ENCODE peak calls at places on chromosomes 2 and 18, in eight cellular contexts. T is HTR-8/SVneo, J is T-helper 17 cell, H is neuronal stem cell, Y is posterior vena cava, V is RWPE1, R is GOT3, A is iPS-NIHi11. U is an unnamed sample.
A peak's percentile ranks its signal among the peaks of the same experiment; 100 is the strongest.

GRCh38 chr2:9165625-9166024 is 41.0 kb upstream of the ASAP2 start:
- DNase-seq in H (no peak), V (no peak), Y (peak; percentile 68), A (no peak), R (no peak), T (no peak), J (no peak), U (no peak)

GRCh38 chr2:157256621-157257020 is 884 bp upstream of the GALNT5 start:
- DNase-seq in Y (no peak), T (no peak), H (no peak), V (no peak), J (no peak), R (no peak), A (no peak), U (no peak)

GRCh38 chr2:170369894-170370293 is 191.9 kb downstream of the MYO3B start:
- DNase-seq in J (no peak), V (peak; percentile 25), Y (no peak), H (no peak), A (no peak), R (no peak), T (no peak), U (no peak)

GRCh38 chr2:43941359-43941758 is 54.4 kb downstream of the LRPPRC start:
- DNase-seq in H (no peak), R (no peak), V (no peak), T (no peak), A (no peak), J (no peak), Y (no peak), U (no peak)

GRCh38 chr2:212692466-212692865 is 153.9 kb upstream of the ERBB4 start:
- DNase-seq in V (no peak), J (no peak), Y (no peak), A (no peak), T (no peak), H (no peak), R (no peak), U (no peak)

GRCh38 chr2:196983934-196984333 is 57.4 kb upstream of the PGAP1 start:
- DNase-seq in J (no peak), T (no peak), R (no peak), V (no peak), Y (no peak), H (no peak), A (no peak), U (no peak)

GRCh38 chr2:176514805-176515500 is 245.7 kb downstream of the MTX2 start:
- DNase-seq in H (no peak), T (no peak), J (no peak), V (no peak), Y (no peak), R (no peak), A (no peak), U (no peak)

GRCh38 chr2:180555391-180555965 is 424.9 kb upstream of the UBE2E3 start:
- DNase-seq in H (no peak), J (no peak), Y (no peak), R (no peak), V (no peak), A (no peak), T (no peak), U (no peak)

GRCh38 chr2:96259497-96259921 is 6.3 kb downstream of the TMEM127 start:
- DNase-seq in Y (no peak), J (no peak), H (no peak), A (no peak), R (no peak), V (no peak), T (no peak), U (no peak)

GRCh38 chr2:63701406-63701805 is 112.6 kb downstream of the MDH1 start:
- DNase-seq in T (no peak), V (no peak), Y (no peak), R (no peak), H (no peak), J (no peak), A (no peak), U (no peak)

GRCh38 chr2:69931832-69932595 is 17.1 kb downstream of the MXD1 start:
- DNase-seq in A (no peak), V (no peak), R (no peak), J (no peak), Y (no peak), H (no peak), T (no peak), U (no peak)

GRCh38 chr2:216695401-216695821 is at the start of gene IGFBP5:
- DNase-seq in J (no peak), H (peak; percentile 91), V (no peak), R (peak; percentile 25), A (peak; percentile 54), T (peak; percentile 54), Y (peak; percentile 95), U (no peak)

GRCh38 chr18:4069183-4069582 is 385.9 kb downstream of the DLGAP1 start:
- DNase-seq in H (no peak), J (no peak), R (no peak), A (no peak), V (no peak), T (no peak), Y (no peak), U (no peak)

GRCh38 chr2:84797271-84797670 is 83.6 kb downstream of the TRABD2A start:
- DNase-seq in R (no peak), V (no peak), J (no peak), T (no peak), Y (no peak), A (no peak), H (no peak), U (no peak)

GRCh38 chr2:38709515-38710194 is 41.5 kb downstream of the SRSF7 start:
- DNase-seq in T (no peak), A (no peak), H (no peak), J (no peak), V (no peak), Y (no peak), R (no peak), U (no peak)

GRCh38 chr2:231514951-231515297 is 15.3 kb downstream of the NMUR1 start:
- DNase-seq in T (no peak), A (no peak), V (no peak), J (no peak), H (no peak), R (no peak), Y (no peak), U (no peak)